ENCODE peak calls at places on chromosomes 11 and 22, in four cellular contexts. Y is CD4-positive, alpha-beta memory T cell; O is esophagus squamous epithelium; B is left ventricle myocardium inferior. C is an unnamed sample. For H3K4me1 and H3K9me3, the result is how much of the 10 kb centered on the place peaks cover.

GRCh38 chr22:37551981-37552380 is 8.3 kb upstream of the CDC42EP1 start:
- DNase-seq in Y (no peak), O (no peak), B (no peak), C (no peak)

GRCh38 chr11:8056810-8057463 is 24.1 kb upstream of the TUB start:
- DNase-seq in B (no peak), O (no peak), Y (no peak), C (no peak)

GRCh38 chr11:64777449-64778222 is 706 bp downstream of the SF1 start:
- DNase-seq in B (peak), Y (peak), O (peak), C (peak)

GRCh38 chr11:91802475-91802874 is 422.1 kb upstream of the FAT3 start:
- DNase-seq in B (no peak), O (no peak), Y (no peak), C (no peak)

GRCh38 chr11:15913261-15913660 is 443.1 kb downstream of the SOX6 start:
- DNase-seq in O (no peak), Y (no peak), B (no peak), C (no peak)

GRCh38 chr11:118705111-118705741 is 25.8 kb upstream of the TREH start:
- DNase-seq in B (no peak), Y (peak), O (no peak), C (peak)

GRCh38 chr22:29344137-29344536 is 28.6 kb upstream of the RASL10A start:
- DNase-seq in Y (no peak), B (peak), O (no peak), C (no peak)

GRCh38 chr11:18699848-18700261 is 1.3 kb downstream of the TMEM86A start:
- DNase-seq in Y (no peak), O (no peak), B (peak), C (no peak)

GRCh38 chr22:43066134-43066533 is 23.1 kb downstream of the TTLL1 start:
- DNase-seq in Y (no peak), B (peak), O (no peak), C (no peak)

GRCh38 chr11:127002669-127003259 is 2.2 kb upstream of the KIRREL3 start:
- DNase-seq in B (no peak), Y (no peak), O (no peak), C (no peak)

GRCh38 chr11:113587318-113587739 is 112.1 kb upstream of the DRD2 start:
- DNase-seq in B (no peak), Y (no peak), O (no peak), C (no peak)

GRCh38 chr11:3002871-3003270 is 10.7 kb upstream of the NAP1L4 start:
- DNase-seq in O (no peak), Y (no peak), B (no peak), C (no peak)

GRCh38 chr11:26490546-26490945 is 81.5 kb downstream of the MUC15 start:
- DNase-seq in O (no peak), B (no peak), Y (no peak), C (no peak)

GRCh38 chr22:35900483-35901168 is 128.0 kb downstream of the RBFOX2 start:
- DNase-seq in Y (peak), O (no peak), B (no peak), C (no peak)

GRCh38 chr11:108223449-108224149 is 732 bp downstream of the ATM start:
- DNase-seq in B (no peak), Y (peak), O (no peak), C (no peak)

GRCh38 chr11:48001438-48002021 is 21.2 kb downstream of the PTPRJ start:
- DNase-seq in B (no peak), Y (peak), O (no peak), C (peak)

GRCh38 chr11:48000432-48000831 is 20.1 kb downstream of the PTPRJ start:
- DNase-seq in B (no peak), Y (no peak), O (no peak), C (no peak)

GRCh38 chr11:47997063-47998053 is 17.0 kb downstream of the PTPRJ start:
- DNase-seq in O (no peak), B (no peak), Y (no peak), C (no peak)

GRCh38 chr11:47998345-47998732 is 18.0 kb downstream of the PTPRJ start:
- DNase-seq in O (no peak), Y (no peak), B (no peak), C (no peak)

GRCh38 chr11:47998733-47999359 is 18.5 kb downstream of the PTPRJ start:
- DNase-seq in B (no peak), Y (no peak), O (no peak), C (no peak)
- H3K4me1 ChIP-seq in B (under half), Y (half or more), O (under half), C (under half)

GRCh38 chr11:68749501-68750196 is 1.7 kb downstream of the TESMIN start:
- DNase-seq in O (no peak), B (no peak), Y (no peak), C (no peak)
- H3K4me3 ChIP-seq in O (no peak), B (peak), Y (no peak), C (no peak)

GRCh38 chr22:48940988-48941902 is 886.4 kb downstream of the BRD1 start:
- DNase-seq in Y (no peak), B (no peak), O (no peak), C (no peak)
- H3K9me3 ChIP-seq in Y (under half), B (under half), O (under half), C (under half)

DNA sequence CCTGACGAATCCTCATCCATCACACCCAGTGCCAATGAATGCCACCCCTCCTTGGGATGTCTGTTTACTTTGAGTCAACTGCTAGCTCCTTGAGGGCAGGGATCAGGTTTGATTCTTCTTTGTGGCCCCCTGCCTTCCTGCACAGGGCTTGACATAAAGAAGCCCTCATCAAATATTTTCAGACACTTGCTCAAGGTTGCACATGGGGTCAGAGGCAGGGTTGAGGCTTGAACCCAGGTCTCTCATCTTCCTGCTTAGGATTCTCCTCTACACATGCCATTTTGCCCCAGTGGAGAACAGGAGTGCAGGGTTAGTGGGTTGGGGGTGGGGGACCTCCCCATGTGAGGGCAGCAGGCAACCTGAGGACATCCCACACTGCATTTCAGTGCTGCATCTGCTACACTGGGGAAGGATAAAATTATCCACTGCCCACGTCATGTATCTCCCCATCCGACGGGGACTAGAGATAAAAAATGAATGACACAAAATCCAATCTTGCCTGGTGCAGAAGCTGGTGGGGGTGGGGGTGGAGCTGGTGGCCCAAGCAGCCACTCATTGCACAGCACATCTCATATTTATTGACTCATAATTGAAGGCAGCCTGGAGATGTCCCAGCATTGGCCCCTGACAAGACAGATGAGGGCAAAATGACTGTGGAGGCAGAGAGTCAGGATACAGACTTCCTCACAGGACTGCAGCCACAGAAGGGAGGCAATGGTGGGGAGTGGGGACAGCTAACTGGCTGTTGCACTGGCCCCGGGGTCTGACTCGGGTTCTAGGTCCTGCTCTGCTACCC is 41.3 kb downstream of the NEU3 start:
- DNase-seq in B (no peak), Y (no peak), O (no peak), C (no peak)
- H3K4me1 ChIP-seq in B (under half), Y (under half), O (under half), C (under half)

C was measured in effector memory CD4-positive, alpha-beta T cell.